ENCODE peak calls at places on chromosomes 7 and 10, in six cellular contexts. One of them, this sample, is unnamed.

GRCh38 chr10:49272251-49273081 is 26.5 kb upstream of the C10orf71 start:
- DNase-seq in mesothelial cell of epicardium: no peak
- DNase-seq in PC-3: no peak
- DNase-seq in cardiac fibroblast: peak
- DNase-seq in GM13976: no peak
- DNase-seq in lung: peak
- DNase-seq in this sample: no peak

GRCh38 chr7:45088821-45089313 is at the start of gene NACAD:
- DNase-seq in mesothelial cell of epicardium: no peak
- DNase-seq in PC-3: no peak
- DNase-seq in cardiac fibroblast: peak
- DNase-seq in GM13976: peak
- DNase-seq in lung: no peak
- DNase-seq in this sample: no peak

GRCh38 chr10:43682956-43683355 is 34.3 kb upstream of the ZNF32 start:
- DNase-seq in mesothelial cell of epicardium: no peak
- DNase-seq in PC-3: no peak
- DNase-seq in cardiac fibroblast: peak
- DNase-seq in GM13976: no peak
- DNase-seq in lung: no peak
- DNase-seq in this sample: no peak

GRCh38 chr7:151684408-151685175 is 164.9 kb upstream of the RHEB start:
- DNase-seq in mesothelial cell of epicardium: no peak
- DNase-seq in PC-3: no peak
- DNase-seq in cardiac fibroblast: no peak
- DNase-seq in GM13976: no peak
- DNase-seq in lung: no peak
- DNase-seq in this sample: no peak

GRCh38 chr10:51700228-51700835 is 937 bp upstream of the CSTF2T start:
- DNase-seq in mesothelial cell of epicardium: no peak
- DNase-seq in PC-3: peak
- DNase-seq in cardiac fibroblast: peak
- DNase-seq in GM13976: no peak
- DNase-seq in lung: peak
- DNase-seq in this sample: no peak

GRCh38 chr7:361680-362415 is 71.9 kb downstream of the FOXL3 start:
- DNase-seq in mesothelial cell of epicardium: no peak
- DNase-seq in PC-3: no peak
- DNase-seq in cardiac fibroblast: peak
- DNase-seq in GM13976: no peak
- DNase-seq in lung: no peak
- DNase-seq in this sample: no peak

GRCh38 chr7:100407285-100408180 is 21.0 kb downstream of the ZCWPW1 start:
- DNase-seq in mesothelial cell of epicardium: no peak
- DNase-seq in PC-3: peak
- DNase-seq in cardiac fibroblast: peak
- DNase-seq in GM13976: peak
- DNase-seq in lung: no peak
- DNase-seq in this sample: peak

GRCh38 chr10:122258136-122259074 is 12.7 kb upstream of the BTBD16 start:
- DNase-seq in mesothelial cell of epicardium: no peak
- DNase-seq in PC-3: no peak
- DNase-seq in cardiac fibroblast: peak
- DNase-seq in GM13976: no peak
- DNase-seq in lung: no peak
- DNase-seq in this sample: no peak

GRCh38 chr7:128108129-128108528 is 76.9 kb upstream of the LRRC4 start:
- DNase-seq in mesothelial cell of epicardium: no peak
- DNase-seq in PC-3: no peak
- DNase-seq in cardiac fibroblast: no peak
- DNase-seq in GM13976: no peak
- DNase-seq in lung: no peak
- DNase-seq in this sample: no peak

GRCh38 chr10:5840314-5841307 is 27.4 kb upstream of the GDI2 start:
- DNase-seq in mesothelial cell of epicardium: no peak
- DNase-seq in PC-3: no peak
- DNase-seq in cardiac fibroblast: peak
- DNase-seq in GM13976: peak
- DNase-seq in lung: no peak
- DNase-seq in this sample: peak

GRCh38 chr10:132375116-132375794 is 21.7 kb upstream of the PWWP2B start:
- DNase-seq in mesothelial cell of epicardium: peak
- DNase-seq in PC-3: no peak
- DNase-seq in cardiac fibroblast: no peak
- DNase-seq in GM13976: no peak
- DNase-seq in lung: peak
- DNase-seq in this sample: no peak

GRCh38 chr10:70679498-70679897 is 7.2 kb downstream of the ADAMTS14 start:
- DNase-seq in mesothelial cell of epicardium: no peak
- DNase-seq in PC-3: no peak
- DNase-seq in cardiac fibroblast: peak
- DNase-seq in GM13976: no peak
- DNase-seq in lung: no peak
- DNase-seq in this sample: no peak

GRCh38 chr10:121486906-121487305 is 111.3 kb downstream of the FGFR2 start:
- DNase-seq in mesothelial cell of epicardium: no peak
- DNase-seq in PC-3: no peak
- DNase-seq in cardiac fibroblast: no peak
- DNase-seq in GM13976: no peak
- DNase-seq in lung: no peak
- DNase-seq in this sample: no peak

GRCh38 chr10:1529806-1530413 is 207.4 kb downstream of the ADARB2 start:
- DNase-seq in mesothelial cell of epicardium: no peak
- DNase-seq in PC-3: no peak
- DNase-seq in cardiac fibroblast: no peak
- DNase-seq in GM13976: no peak
- DNase-seq in lung: no peak
- DNase-seq in this sample: no peak

GRCh38 chr7:72405389-72405788 is 6.7 kb downstream of the CALN1 start:
- DNase-seq in mesothelial cell of epicardium: no peak
- DNase-seq in PC-3: no peak
- DNase-seq in cardiac fibroblast: no peak
- DNase-seq in GM13976: peak
- DNase-seq in lung: no peak
- DNase-seq in this sample: no peak

GRCh38 chr10:109770000-109770399 is 153.3 kb downstream of the XPNPEP1 start:
- DNase-seq in mesothelial cell of epicardium: no peak
- DNase-seq in PC-3: no peak
- DNase-seq in cardiac fibroblast: no peak
- DNase-seq in GM13976: no peak
- DNase-seq in lung: no peak
- DNase-seq in this sample: no peak

GRCh38 chr10:131011936-131012640 is 299.4 kb downstream of the TCERG1L start:
- DNase-seq in mesothelial cell of epicardium: no peak
- DNase-seq in PC-3: no peak
- DNase-seq in cardiac fibroblast: no peak
- DNase-seq in GM13976: no peak
- DNase-seq in lung: no peak
- DNase-seq in this sample: no peak

GRCh38 chr7:85095357-85095756 is 91.5 kb downstream of the SEMA3D start:
- DNase-seq in mesothelial cell of epicardium: no peak
- DNase-seq in PC-3: no peak
- DNase-seq in cardiac fibroblast: peak
- DNase-seq in GM13976: no peak
- DNase-seq in lung: no peak
- DNase-seq in this sample: no peak

GRCh38 chr7:132200141-132200540 is 376.1 kb downstream of the PLXNA4 start:
- DNase-seq in mesothelial cell of epicardium: no peak
- DNase-seq in PC-3: no peak
- DNase-seq in cardiac fibroblast: no peak
- DNase-seq in GM13976: no peak
- DNase-seq in lung: no peak
- DNase-seq in this sample: no peak

GRCh38 chr10:70804424-70804814 is 11.3 kb upstream of the SGPL1 start:
- DNase-seq in mesothelial cell of epicardium: no peak
- DNase-seq in PC-3: peak
- DNase-seq in cardiac fibroblast: no peak
- DNase-seq in GM13976: no peak
- DNase-seq in lung: no peak
- DNase-seq in this sample: no peak

DNA sequence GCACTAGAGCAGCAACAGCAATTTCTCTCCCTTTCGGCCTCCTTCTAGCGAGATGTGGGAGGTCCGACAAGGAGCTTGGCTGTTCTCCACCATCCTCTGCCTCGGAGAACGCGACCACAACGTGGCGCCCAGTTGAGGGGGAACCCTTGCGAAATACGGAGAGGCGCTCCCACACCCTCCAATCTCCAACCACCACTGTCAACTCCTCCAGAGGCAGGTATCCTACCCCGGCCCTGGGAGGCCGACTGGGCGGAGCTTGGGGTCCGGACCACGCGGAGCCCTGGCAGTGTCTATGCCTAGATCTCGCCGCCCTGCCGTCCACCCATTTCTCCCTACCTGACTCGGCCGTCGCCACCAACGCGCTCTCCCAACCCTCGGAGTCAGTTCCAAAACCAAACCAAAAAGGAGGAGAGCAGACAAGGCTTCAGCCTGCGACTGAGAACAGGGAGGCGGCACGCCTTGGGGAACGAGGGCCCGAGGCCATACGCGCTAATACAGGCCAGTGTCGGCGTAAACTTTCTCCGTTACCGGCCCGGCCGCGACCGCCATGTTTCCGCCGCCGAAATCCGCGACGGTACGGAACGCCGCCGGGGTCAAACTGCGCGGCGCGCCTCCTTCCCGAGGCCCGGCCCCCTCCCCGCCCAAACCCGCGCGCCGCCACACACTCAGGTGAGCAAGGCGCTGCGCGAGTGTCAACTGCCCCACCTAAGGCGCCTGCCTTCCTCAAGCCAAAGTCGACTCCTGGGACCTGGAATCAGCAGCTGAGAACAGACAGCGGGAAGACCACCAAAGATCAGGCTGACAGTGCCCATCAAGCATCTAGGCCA is at the start of gene TMEM168:
- DNase-seq in mesothelial cell of epicardium: peak
- DNase-seq in PC-3: peak
- DNase-seq in cardiac fibroblast: peak
- DNase-seq in GM13976: peak
- DNase-seq in lung: peak
- DNase-seq in this sample: peak
- TF ChIP-seq CTCF in mesothelial cell of epicardium: no peak
- TF ChIP-seq CTCF in PC-3: no peak
- TF ChIP-seq CTCF in cardiac fibroblast: no peak
- TF ChIP-seq CTCF in GM13976: no peak
- TF ChIP-seq CTCF in lung: no peak
- TF ChIP-seq CTCF in this sample: no peak

GRCh38 chr7:111556977-111557376 is 5.3 kb downstream of the IMMP2L start:
- DNase-seq in mesothelial cell of epicardium: no peak
- DNase-seq in PC-3: no peak
- DNase-seq in cardiac fibroblast: no peak
- DNase-seq in GM13976: no peak
- DNase-seq in lung: no peak
- DNase-seq in this sample: no peak
- TF ChIP-seq CTCF in mesothelial cell of epicardium: no peak
- TF ChIP-seq CTCF in PC-3: no peak
- TF ChIP-seq CTCF in cardiac fibroblast: no peak
- TF ChIP-seq CTCF in GM13976: no peak
- TF ChIP-seq CTCF in lung: no peak
- TF ChIP-seq CTCF in this sample: no peak

GRCh38 chr10:14545827-14546226 is 215.1 kb upstream of the FRMD4A start:
- DNase-seq in mesothelial cell of epicardium: no peak
- DNase-seq in PC-3: peak
- DNase-seq in cardiac fibroblast: peak
- DNase-seq in GM13976: no peak
- DNase-seq in lung: no peak
- DNase-seq in this sample: no peak

GRCh38 chr10:14541379-14541778 is 210.7 kb upstream of the FRMD4A start:
- DNase-seq in mesothelial cell of epicardium: no peak
- DNase-seq in PC-3: no peak
- DNase-seq in cardiac fibroblast: no peak
- DNase-seq in GM13976: no peak
- DNase-seq in lung: no peak
- DNase-seq in this sample: no peak

GRCh38 chr10:14540611-14541010 is 209.9 kb upstream of the FRMD4A start:
- DNase-seq in mesothelial cell of epicardium: no peak
- DNase-seq in PC-3: no peak
- DNase-seq in cardiac fibroblast: no peak
- DNase-seq in GM13976: no peak
- DNase-seq in lung: no peak
- DNase-seq in this sample: no peak

GRCh38 chr10:14543904-14544210 is 213.1 kb upstream of the FRMD4A start:
- DNase-seq in mesothelial cell of epicardium: no peak
- DNase-seq in PC-3: no peak
- DNase-seq in cardiac fibroblast: no peak
- DNase-seq in GM13976: no peak
- DNase-seq in lung: no peak
- DNase-seq in this sample: no peak

DNA sequence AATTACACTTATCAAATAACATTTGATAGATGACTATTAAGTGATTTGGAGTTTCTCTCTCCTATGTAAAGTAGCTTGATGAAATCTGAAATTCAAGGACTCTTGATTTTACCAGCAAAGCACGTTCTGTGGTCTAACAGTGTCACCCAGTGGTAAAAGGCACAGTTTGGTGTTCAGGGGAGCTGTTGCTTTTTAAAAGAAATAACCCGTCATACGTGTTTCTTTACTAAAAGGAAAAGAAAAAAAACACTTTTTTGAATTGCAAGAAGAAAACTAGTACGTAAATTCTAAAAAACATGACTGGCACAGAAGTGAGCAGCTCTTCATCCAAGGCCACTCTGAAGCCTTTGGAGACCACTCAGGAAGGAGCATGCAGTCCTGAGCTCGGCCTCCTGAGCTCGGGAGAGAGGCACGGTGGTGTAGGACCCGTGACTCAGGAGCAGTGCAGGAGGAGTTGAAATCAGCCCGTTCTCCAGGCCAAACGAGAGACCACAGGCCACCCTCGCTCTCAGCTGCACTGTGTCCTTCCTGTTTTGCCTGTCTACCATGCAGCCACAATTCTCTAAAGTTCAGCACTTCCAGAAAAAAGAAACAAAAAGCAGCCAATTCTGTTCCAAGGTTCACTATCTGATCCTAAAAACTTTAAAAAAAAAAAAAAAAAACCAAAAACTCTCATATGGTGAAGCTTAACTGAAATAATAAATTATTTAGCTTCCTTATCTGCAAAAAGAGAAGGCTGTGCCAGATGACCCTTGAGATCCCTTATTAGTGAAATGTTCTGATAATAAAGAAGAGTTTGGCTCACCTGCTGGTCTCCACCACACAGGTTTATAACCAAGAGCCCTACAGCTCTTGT is 212.6 kb upstream of the FRMD4A start:
- DNase-seq in mesothelial cell of epicardium: no peak
- DNase-seq in PC-3: no peak
- DNase-seq in cardiac fibroblast: peak
- DNase-seq in GM13976: no peak
- DNase-seq in lung: no peak
- DNase-seq in this sample: no peak
- TF ChIP-seq CTCF in mesothelial cell of epicardium: no peak
- TF ChIP-seq CTCF in PC-3: no peak
- TF ChIP-seq CTCF in cardiac fibroblast: peak
- TF ChIP-seq CTCF in GM13976: no peak
- TF ChIP-seq CTCF in lung: peak
- TF ChIP-seq CTCF in this sample: peak

DNA sequence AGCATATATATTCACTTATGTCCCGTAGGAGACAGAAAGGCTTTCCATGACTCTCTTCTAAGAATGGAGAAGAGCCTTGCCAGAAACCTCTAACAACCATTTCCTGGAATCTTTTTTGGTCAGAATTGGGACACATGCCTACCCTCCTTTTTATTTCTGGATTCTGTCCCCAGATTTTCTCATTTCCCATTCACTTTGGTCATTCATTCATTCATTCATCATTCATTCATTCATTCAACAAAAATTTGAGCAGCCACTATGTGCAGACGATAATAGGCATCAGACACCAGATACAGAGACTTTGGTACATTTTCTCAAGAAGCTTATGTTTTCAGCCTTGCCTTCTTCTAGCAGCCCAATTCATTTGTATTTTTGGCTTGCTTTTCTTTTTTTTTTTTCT is 6.0 kb downstream of the ENTPD7 start:
- DNase-seq in mesothelial cell of epicardium: no peak
- DNase-seq in PC-3: no peak
- DNase-seq in cardiac fibroblast: no peak
- DNase-seq in GM13976: no peak
- DNase-seq in lung: no peak
- DNase-seq in this sample: no peak
- TF ChIP-seq CTCF in mesothelial cell of epicardium: no peak
- TF ChIP-seq CTCF in PC-3: no peak
- TF ChIP-seq CTCF in cardiac fibroblast: no peak
- TF ChIP-seq CTCF in GM13976: no peak
- TF ChIP-seq CTCF in lung: no peak
- TF ChIP-seq CTCF in this sample: no peak